ENCODE peak calls at places on chromosome 13, in ten cellular contexts. Q is Right ventricle myocardium superior; H is mucosa of gallbladder; U is activated T-cell treated with anti-CD3 and anti-CD28 coated beads for 1 hour; O is CD8-positive, alpha-beta memory T cell; S is Caki2; A is breast epithelium; E is activated CD4-positive, CD25-positive, alpha-beta regulatory T cell treated with anti-CD3 and anti-CD28 coated beads, Interleukin-2, amount 50 U/mL, for 16 hours; R is NCI-H146; C is effector CD4-positive, alpha-beta T cell. I is an unnamed sample.
A peak's percentile ranks its signal among the peaks of the same experiment; 100 is the strongest.

GRCh38 chr13:34808649-34809048 is 133.4 kb upstream of the NBEA start:
- DNase-seq in Q (no peak), H (no peak), U (no peak), O (no peak), S (no peak), A (no peak), E (no peak), R (no peak), C (no peak), I (no peak)

GRCh38 chr13:72541674-72542073 is 185.8 kb downstream of the MZT1 start:
- DNase-seq in Q (no peak), H (no peak), U (no peak), O (no peak), S (no peak), A (no peak), E (no peak), R (no peak), C (no peak), I (no peak)

GRCh38 chr13:44050450-44051063 is 170.9 kb downstream of the LACC1 start:
- DNase-seq in Q (no peak), H (no peak), U (no peak), O (peak; percentile 13), S (no peak), A (no peak), E (no peak), R (peak; percentile 40), C (no peak), I (no peak)

GRCh38 chr13:106418556-106418955 is 116.9 kb downstream of the EFNB2 start:
- DNase-seq in Q (no peak), H (no peak), U (no peak), O (no peak), S (no peak), A (no peak), E (no peak), R (no peak), C (no peak), I (no peak)

GRCh38 chr13:84570831-84571230 is 688.6 kb upstream of the SLITRK1 start:
- DNase-seq in Q (no peak), H (no peak), U (no peak), O (no peak), S (no peak), A (no peak), E (no peak), R (no peak), C (no peak), I (no peak)

GRCh38 chr13:23323946-23324709 is 109.4 kb downstream of the SACS start:
- DNase-seq in Q (no peak), H (no peak), U (no peak), O (no peak), S (no peak), A (no peak), E (no peak), R (peak; percentile 17), C (no peak), I (no peak)

GRCh38 chr13:89688908-89689307 is 1658.6 kb upstream of the MIR17HG start:
- DNase-seq in Q (peak; percentile 42), H (peak; percentile 13), U (no peak), O (no peak), S (no peak), A (no peak), E (no peak), R (no peak), C (no peak), I (no peak)

GRCh38 chr13:102311901-102312300 is 89.9 kb downstream of the FGF14 start:
- DNase-seq in Q (no peak), H (no peak), U (no peak), O (no peak), S (no peak), A (no peak), E (no peak), R (no peak), C (no peak), I (no peak)

GRCh38 chr13:43245374-43245964 is 222.1 kb downstream of the DNAJC15 start:
- DNase-seq in Q (no peak), H (no peak), U (no peak), O (no peak), S (no peak), A (no peak), E (no peak), R (no peak), C (no peak), I (peak; percentile 66)

GRCh38 chr13:106649495-106649894 is 81.6 kb upstream of the ARGLU1 start:
- DNase-seq in Q (no peak), H (peak; percentile 78), U (no peak), O (no peak), S (peak; percentile 85), A (no peak), E (no peak), R (no peak), C (no peak), I (no peak)

GRCh38 chr13:35512271-35512920 is 35.9 kb upstream of the MAB21L1 start:
- DNase-seq in Q (no peak), H (no peak), U (no peak), O (no peak), S (no peak), A (no peak), E (no peak), R (no peak), C (no peak), I (no peak)

GRCh38 chr13:75927183-75927582 is 291.1 kb downstream of the LMO7 start:
- DNase-seq in Q (no peak), H (no peak), U (no peak), O (no peak), S (no peak), A (no peak), E (no peak), R (no peak), C (no peak), I (no peak)

GRCh38 chr13:37534181-37534580 is 64.4 kb downstream of the POSTN start:
- DNase-seq in Q (no peak), H (no peak), U (no peak), O (no peak), S (peak; percentile 0), A (no peak), E (no peak), R (no peak), C (no peak), I (no peak)

GRCh38 chr13:32530841-32531253 is 7.7 kb downstream of the N4BP2L2 start:
- DNase-seq in Q (no peak), H (peak; percentile 29), U (no peak), O (peak; percentile 32), S (peak; percentile 10), A (no peak), E (no peak), R (no peak), C (no peak), I (no peak)

GRCh38 chr13:24270639-24271131 is 38.7 kb upstream of the C1QTNF9 start:
- DNase-seq in Q (peak; percentile 77), H (peak; percentile 67), U (peak; percentile 40), O (peak; percentile 77), S (peak; percentile 29), A (no peak), E (no peak), R (no peak), C (peak; percentile 56), I (no peak)

GRCh38 chr13:26721251-26721939 is 39.2 kb downstream of the GPR12 start:
- DNase-seq in Q (peak; percentile 48), H (no peak), U (peak; percentile 16), O (peak; percentile 35), S (no peak), A (no peak), E (no peak), R (peak; percentile 91), C (no peak), I (no peak)

GRCh38 chr13:22505489-22505888 is 675.3 kb upstream of the SGCG start:
- DNase-seq in Q (no peak), H (peak; percentile 14), U (no peak), O (no peak), S (no peak), A (no peak), E (no peak), R (no peak), C (no peak), I (no peak)

GRCh38 chr13:70568571-70568970 is 460.3 kb upstream of the KLHL1 start:
- DNase-seq in Q (no peak), H (no peak), U (no peak), O (no peak), S (peak; percentile 15), A (no peak), E (no peak), R (peak; percentile 42), C (no peak), I (no peak)

GRCh38 chr13:87684850-87685735 is 13.9 kb downstream of the SLITRK5 start:
- DNase-seq in Q (no peak), H (no peak), U (no peak), O (no peak), S (peak; percentile 46), A (no peak), E (no peak), R (no peak), C (no peak), I (no peak)